ENCODE peak calls at places on chromosomes 7 and 10, in ten cellular contexts. D is endothelial cell, U is psoas muscle, K is lower lobe of right lung, O is fibroblast of mammary gland, V is epithelial cell of esophagus, Z is heart right ventricle, L is foreskin fibroblast, C is GM12864, E is fibroblast of the aortic adventitia. A is an unnamed sample.

GRCh38 chr7:24401628-24402593 is 117.9 kb downstream of the NPY start:
- DNase-seq in D (no peak), U (no peak), K (no peak), O (peak), V (peak), Z (no peak), L (peak), C (peak), E (peak), A (no peak)

GRCh38 chr7:94297397-94297838 is 97.3 kb upstream of the COL1A2 start:
- DNase-seq in D (no peak), U (peak), K (no peak), O (peak), V (peak), Z (peak), L (peak), C (no peak), E (peak), A (no peak)

GRCh38 chr7:80334908-80335307 is 177.0 kb downstream of the GNAT3 start:
- DNase-seq in D (no peak), U (no peak), K (no peak), O (no peak), V (no peak), Z (no peak), L (no peak), C (no peak), E (no peak), A (no peak)

GRCh38 chr7:29970158-29970557 is 19.4 kb downstream of the SCRN1 start:
- DNase-seq in D (no peak), U (no peak), K (no peak), O (peak), V (peak), Z (no peak), L (peak), C (no peak), E (no peak), A (peak)

GRCh38 chr7:155545348-155545747 is 1.0 kb downstream of the CNPY1 start:
- DNase-seq in D (no peak), U (no peak), K (no peak), O (no peak), V (no peak), Z (no peak), L (no peak), C (no peak), E (no peak), A (no peak)

GRCh38 chr10:73744690-73744994 is 470 bp downstream of the SEC24C start:
- DNase-seq in D (peak), U (peak), K (peak), O (peak), V (peak), Z (no peak), L (peak), C (no peak), E (peak), A (no peak)

GRCh38 chr7:44063547-44063893 is 1.8 kb downstream of the PGAM2 start:
- DNase-seq in D (no peak), U (peak), K (peak), O (no peak), V (no peak), Z (no peak), L (no peak), C (no peak), E (no peak), A (no peak)

GRCh38 chr7:137667633-137668387 is 179.0 kb downstream of the DGKI start:
- DNase-seq in D (no peak), U (no peak), K (no peak), O (peak), V (peak), Z (no peak), L (peak), C (no peak), E (peak), A (no peak)

GRCh38 chr7:90717286-90718060 is 121.4 kb downstream of the CDK14 start:
- DNase-seq in D (no peak), U (no peak), K (no peak), O (peak), V (no peak), Z (no peak), L (peak), C (no peak), E (peak), A (no peak)

GRCh38 chr10:119522747-119523426 is 19.6 kb downstream of the RGS10 start:
- DNase-seq in D (no peak), U (no peak), K (no peak), O (no peak), V (peak), Z (no peak), L (no peak), C (no peak), E (no peak), A (no peak)

GRCh38 chr10:132716691-132717490 is 69.1 kb downstream of the NKX6-2 start:
- DNase-seq in D (no peak), U (peak), K (peak), O (no peak), V (no peak), Z (peak), L (no peak), C (no peak), E (no peak), A (no peak)

GRCh38 chr10:19929466-19930140 is 113.4 kb downstream of the PLXDC2 start:
- DNase-seq in D (no peak), U (no peak), K (no peak), O (peak), V (peak), Z (no peak), L (peak), C (no peak), E (peak), A (no peak)

GRCh38 chr7:84200859-84201258 is 6.3 kb upstream of the SEMA3A start:
- DNase-seq in D (no peak), U (no peak), K (no peak), O (peak), V (peak), Z (no peak), L (peak), C (no peak), E (no peak), A (no peak)

GRCh38 chr7:108284349-108285017 is 154.3 kb upstream of the LAMB4 start:
- DNase-seq in D (no peak), U (no peak), K (no peak), O (no peak), V (no peak), Z (no peak), L (no peak), C (no peak), E (no peak), A (no peak)

GRCh38 chr10:86580549-86580886 is 58.9 kb upstream of the WAPL start:
- DNase-seq in D (no peak), U (no peak), K (no peak), O (no peak), V (no peak), Z (no peak), L (no peak), C (no peak), E (no peak), A (no peak)

GRCh38 chr7:43584200-43584586 is 1.3 kb downstream of the STK17A start:
- DNase-seq in D (no peak), U (no peak), K (no peak), O (peak), V (peak), Z (no peak), L (peak), C (no peak), E (peak), A (no peak)

GRCh38 chr7:42414961-42415505 is 178.0 kb upstream of the GLI3 start:
- DNase-seq in D (no peak), U (no peak), K (no peak), O (peak), V (peak), Z (no peak), L (peak), C (no peak), E (peak), A (no peak)

GRCh38 chr7:70695804-70696104 is 436.2 kb upstream of the GALNT17 start:
- DNase-seq in D (no peak), U (no peak), K (no peak), O (no peak), V (peak), Z (no peak), L (no peak), C (no peak), E (peak), A (no peak)

GRCh38 chr7:141103847-141104429 is 30.1 kb downstream of the TMEM178B start:
- DNase-seq in D (no peak), U (no peak), K (no peak), O (no peak), V (no peak), Z (no peak), L (no peak), C (no peak), E (no peak), A (no peak)

GRCh38 chr7:152464312-152465117 is 28.7 kb upstream of the KMT2C start:
- DNase-seq in D (peak), U (peak), K (peak), O (peak), V (peak), Z (peak), L (peak), C (peak), E (peak), A (peak)

GRCh38 chr7:151851160-151851751 is 25.7 kb downstream of the PRKAG2 start:
- DNase-seq in D (no peak), U (peak), K (peak), O (no peak), V (peak), Z (peak), L (no peak), C (no peak), E (peak), A (no peak)

GRCh38 chr10:133039107-133039822 is 48.5 kb upstream of the ADGRA1 start:
- DNase-seq in D (no peak), U (no peak), K (no peak), O (no peak), V (no peak), Z (no peak), L (no peak), C (no peak), E (no peak), A (no peak)

GRCh38 chr7:134212576-134213546 is 85.7 kb downstream of the LRGUK start:
- DNase-seq in D (peak), U (no peak), K (peak), O (peak), V (peak), Z (no peak), L (peak), C (no peak), E (no peak), A (no peak)

GRCh38 chr7:24995466-24995865 is 15.5 kb upstream of the OSBPL3 start:
- DNase-seq in D (no peak), U (no peak), K (no peak), O (no peak), V (no peak), Z (no peak), L (no peak), C (no peak), E (no peak), A (no peak)

GRCh38 chr10:97312897-97313296 is 6.2 kb upstream of the FRAT1 start:
- DNase-seq in D (no peak), U (no peak), K (no peak), O (no peak), V (no peak), Z (no peak), L (no peak), C (no peak), E (no peak), A (no peak)

GRCh38 chr7:142355328-142355727 is 97.5 kb upstream of the PRSS58 start:
- DNase-seq in D (no peak), U (no peak), K (no peak), O (peak), V (peak), Z (no peak), L (peak), C (no peak), E (peak), A (no peak)

GRCh38 chr7:142356166-142356565 is 98.3 kb upstream of the PRSS58 start:
- DNase-seq in D (no peak), U (no peak), K (no peak), O (no peak), V (no peak), Z (no peak), L (no peak), C (no peak), E (no peak), A (no peak)

GRCh38 chr7:142359694-142360279 is 101.9 kb upstream of the PRSS58 start:
- DNase-seq in D (no peak), U (no peak), K (no peak), O (peak), V (no peak), Z (no peak), L (no peak), C (no peak), E (peak), A (no peak)

GRCh38 chr7:142362349-142362748 is 104.5 kb upstream of the PRSS58 start:
- DNase-seq in D (no peak), U (no peak), K (no peak), O (no peak), V (no peak), Z (no peak), L (no peak), C (no peak), E (no peak), A (no peak)

GRCh38 chr7:142357953-142358520 is 100.2 kb upstream of the PRSS58 start:
- DNase-seq in D (peak), U (no peak), K (no peak), O (peak), V (peak), Z (no peak), L (peak), C (peak), E (peak), A (no peak)
- TF ChIP-seq CTCF in D (peak), U (peak), K (peak), O (peak), V (peak), Z (peak), L (peak), C (peak), E (peak), A (peak)

GRCh38 chr10:50558368-50558767 is 65.4 kb downstream of the SGMS1 start:
- DNase-seq in D (no peak), U (no peak), K (no peak), O (peak), V (no peak), Z (no peak), L (no peak), C (no peak), E (peak), A (no peak)

GRCh38 chr10:50563906-50564305 is 59.9 kb downstream of the SGMS1 start:
- DNase-seq in D (no peak), U (no peak), K (no peak), O (no peak), V (no peak), Z (no peak), L (no peak), C (no peak), E (no peak), A (no peak)

GRCh38 chr10:50561266-50561665 is 62.5 kb downstream of the SGMS1 start:
- DNase-seq in D (no peak), U (no peak), K (no peak), O (peak), V (no peak), Z (no peak), L (peak), C (no peak), E (peak), A (no peak)

GRCh38 chr10:50560370-50560769 is 63.4 kb downstream of the SGMS1 start:
- DNase-seq in D (no peak), U (no peak), K (no peak), O (no peak), V (no peak), Z (no peak), L (no peak), C (no peak), E (no peak), A (no peak)

GRCh38 chr10:50561816-50562215 is 61.9 kb downstream of the SGMS1 start:
- DNase-seq in D (no peak), U (no peak), K (no peak), O (no peak), V (peak), Z (no peak), L (no peak), C (no peak), E (no peak), A (no peak)
- TF ChIP-seq CTCF in D (peak), U (peak), K (peak), O (peak), V (peak), Z (peak), L (peak), C (peak), E (peak), A (peak)

GRCh38 chr7:1130021-1130990 is 29.7 kb downstream of the ZFAND2A start:
- DNase-seq in D (no peak), U (peak), K (peak), O (no peak), V (no peak), Z (no peak), L (no peak), C (no peak), E (no peak), A (no peak)
- TF ChIP-seq CTCF in D (no peak), U (no peak), K (no peak), O (no peak), V (no peak), Z (no peak), L (no peak), C (no peak), E (no peak), A (no peak)

GRCh38 chr10:76026176-76026771 is 594.9 kb downstream of the LRMDA start:
- DNase-seq in D (no peak), U (no peak), K (no peak), O (no peak), V (peak), Z (no peak), L (no peak), C (no peak), E (no peak), A (no peak)

GRCh38 chr10:76025124-76025477 is 593.7 kb downstream of the LRMDA start:
- DNase-seq in D (no peak), U (no peak), K (no peak), O (no peak), V (no peak), Z (no peak), L (no peak), C (no peak), E (no peak), A (no peak)

GRCh38 chr10:76024460-76025123 is 593.2 kb downstream of the LRMDA start:
- DNase-seq in D (no peak), U (no peak), K (no peak), O (no peak), V (no peak), Z (no peak), L (no peak), C (no peak), E (no peak), A (no peak)

GRCh38 chr10:76029782-76030181 is 598.4 kb downstream of the LRMDA start:
- DNase-seq in D (no peak), U (no peak), K (no peak), O (no peak), V (no peak), Z (no peak), L (no peak), C (no peak), E (no peak), A (no peak)

GRCh38 chr10:76026931-76027330 is 595.5 kb downstream of the LRMDA start:
- DNase-seq in D (no peak), U (no peak), K (no peak), O (peak), V (peak), Z (no peak), L (no peak), C (no peak), E (no peak), A (no peak)
- TF ChIP-seq CTCF in D (no peak), U (no peak), K (no peak), O (peak), V (peak), Z (no peak), L (no peak), C (no peak), E (peak), A (no peak)

GRCh38 chr7:158973440-158973839 is 117.1 kb downstream of the DYNC2I1 start:
- DNase-seq in D (no peak), U (no peak), K (no peak), O (no peak), V (no peak), Z (no peak), L (peak), C (no peak), E (no peak), A (no peak)
- TF ChIP-seq CTCF in D (no peak), U (no peak), K (peak), O (no peak), V (no peak), Z (peak), L (no peak), C (no peak), E (peak), A (no peak)

DNA sequence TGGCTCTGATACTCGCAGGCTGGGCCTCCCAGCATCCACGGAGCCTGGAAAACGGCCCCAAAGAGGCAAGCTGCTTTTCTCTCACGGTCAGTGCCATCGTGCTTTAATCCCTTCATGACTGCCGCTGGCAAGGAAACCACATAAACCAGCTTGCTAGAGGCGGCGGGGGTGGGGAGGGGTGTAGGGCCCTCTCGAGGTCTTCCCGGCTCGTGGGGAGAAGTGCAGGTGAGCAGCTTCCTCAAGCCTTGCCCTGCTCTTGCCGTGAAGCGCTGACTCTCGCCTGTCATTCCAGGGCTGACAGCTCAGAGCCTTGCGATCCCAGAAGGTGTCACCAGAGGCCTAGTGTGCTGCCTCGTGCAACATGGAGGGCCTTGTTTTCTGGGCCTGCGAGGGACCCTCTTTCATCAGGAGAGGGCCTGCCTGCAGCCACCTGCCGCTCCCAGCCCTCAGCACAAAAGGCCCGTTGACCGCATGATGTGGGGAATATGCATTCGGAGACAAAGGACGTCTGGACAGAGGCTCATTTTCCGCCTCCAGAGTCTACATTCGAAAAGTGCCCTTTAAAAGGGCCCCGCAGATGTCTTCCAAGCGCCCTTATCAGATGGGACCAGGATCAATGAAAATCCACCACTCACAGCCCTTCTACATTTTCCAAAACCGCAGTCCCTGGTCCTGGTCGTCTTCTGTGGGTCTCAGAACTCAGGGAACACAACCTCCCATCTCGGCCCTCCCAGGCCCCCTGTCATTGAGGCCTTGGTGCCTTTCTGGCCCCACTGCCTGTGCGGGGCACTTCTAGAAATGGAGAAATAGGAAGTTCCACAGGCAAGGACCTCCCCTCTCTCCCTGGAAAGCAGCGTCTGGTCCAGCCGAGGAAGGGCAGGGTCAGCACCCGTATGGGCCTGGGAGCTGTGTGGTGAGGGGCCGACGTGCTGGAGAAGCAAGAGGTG is 58.7 kb downstream of the ZRANB1 start:
- DNase-seq in D (no peak), U (no peak), K (peak), O (no peak), V (peak), Z (no peak), L (peak), C (no peak), E (no peak), A (peak)
- TF ChIP-seq CTCF in D (no peak), U (no peak), K (no peak), O (no peak), V (peak), Z (no peak), L (peak), C (no peak), E (no peak), A (peak)

GRCh38 chr10:80199828-80200227 is 5.5 kb downstream of the ANXA11 start:
- DNase-seq in D (peak), U (no peak), K (no peak), O (peak), V (peak), Z (no peak), L (peak), C (no peak), E (peak), A (no peak)
- TF ChIP-seq CTCF in D (no peak), U (peak), K (peak), O (peak), V (peak), Z (peak), L (no peak), C (no peak), E (peak), A (no peak)